ENCODE peak calls at places on chromosome 2, in four cellular contexts. J, Z, V and N are unnamed samples.

GRCh38 chr2:8152392-8153257 is 529.2 kb upstream of the ID2 start:
- DNase-seq in J (peak), Z (peak), V (no peak), N (peak)

GRCh38 chr2:228548230-228548629 is 366.7 kb upstream of the SPHKAP start:
- DNase-seq in J (no peak), Z (no peak), V (no peak), N (no peak)

GRCh38 chr2:206488623-206489022 is 45.3 kb downstream of the ADAM23 start:
- DNase-seq in J (no peak), Z (no peak), V (no peak), N (no peak)

GRCh38 chr2:186751790-186752189 is 57.9 kb downstream of the FAM171B start:
- DNase-seq in J (peak), Z (no peak), V (no peak), N (no peak)

GRCh38 chr2:14081526-14081925 is 551.0 kb upstream of the LRATD1 start:
- DNase-seq in J (no peak), Z (no peak), V (no peak), N (no peak)

GRCh38 chr2:235171511-235172130 is 219.8 kb downstream of the SH3BP4 start:
- DNase-seq in J (no peak), Z (no peak), V (peak), N (no peak)

GRCh38 chr2:24907106-24907505 is 12.9 kb downstream of the ADCY3 start:
- DNase-seq in J (no peak), Z (no peak), V (no peak), N (no peak)

GRCh38 chr2:68831688-68832087 is 39.5 kb downstream of the BMP10 start:
- DNase-seq in J (no peak), Z (no peak), V (no peak), N (no peak)

GRCh38 chr2:160214461-160215055 is 14.5 kb upstream of the ITGB6 start:
- DNase-seq in J (no peak), Z (no peak), V (no peak), N (no peak)

GRCh38 chr2:74267068-74267467 is 68.7 kb downstream of the MTHFD2 start:
- DNase-seq in J (no peak), Z (no peak), V (peak), N (peak)

GRCh38 chr2:198144621-198145020 is 340.2 kb downstream of the PLCL1 start:
- DNase-seq in J (no peak), Z (no peak), V (no peak), N (no peak)

GRCh38 chr2:113195923-113196501 is 22.2 kb downstream of the PSD4 start:
- DNase-seq in J (no peak), Z (no peak), V (no peak), N (no peak)

GRCh38 chr2:74249406-74250122 is 51.1 kb downstream of the MTHFD2 start:
- DNase-seq in J (no peak), Z (no peak), V (no peak), N (no peak)

GRCh38 chr2:234488913-234489451 is 7.9 kb downstream of the ARL4C start:
- DNase-seq in J (peak), Z (no peak), V (no peak), N (no peak)

GRCh38 chr2:3727397-3728045 is 24.1 kb downstream of the DCDC2C start:
- DNase-seq in J (no peak), Z (no peak), V (no peak), N (no peak)

GRCh38 chr2:43025709-43026290 is 200.6 kb downstream of the ZFP36L2 start:
- DNase-seq in J (no peak), Z (no peak), V (no peak), N (no peak)

GRCh38 chr2:54208364-54209240 is 47.4 kb downstream of the TSPYL6 start:
- DNase-seq in J (no peak), Z (no peak), V (no peak), N (no peak)

GRCh38 chr2:45919711-45920111 is 268.2 kb downstream of the PRKCE start:
- DNase-seq in J (no peak), Z (no peak), V (no peak), N (peak)

GRCh38 chr2:238108423-238109201 is 8.5 kb downstream of the ESPNL start:
- DNase-seq in J (peak), Z (no peak), V (peak), N (peak)

GRCh38 chr2:29113891-29114321 is 1.3 kb upstream of the CLIP4 start:
- DNase-seq in J (no peak), Z (no peak), V (peak), N (no peak)

GRCh38 chr2:199775297-199775696 is 75.7 kb downstream of the FTCDNL1 start:
- DNase-seq in J (no peak), Z (no peak), V (no peak), N (no peak)

GRCh38 chr2:28477645-28478044 is 18.2 kb upstream of the PLB1 start:
- DNase-seq in J (no peak), Z (no peak), V (no peak), N (no peak)

GRCh38 chr2:7424481-7424880 is 507.3 kb downstream of the RNF144A start:
- DNase-seq in J (no peak), Z (no peak), V (no peak), N (no peak)

GRCh38 chr2:185857676-185858075 is 119.1 kb downstream of the FSIP2 start:
- DNase-seq in J (no peak), Z (no peak), V (no peak), N (no peak)

GRCh38 chr2:191304939-191305875 is 60.0 kb downstream of the MYO1B start:
- DNase-seq in J (no peak), Z (no peak), V (no peak), N (no peak)

GRCh38 chr2:220273082-220273481 is 645.7 kb downstream of the SLC4A3 start:
- DNase-seq in J (no peak), Z (no peak), V (no peak), N (no peak)

GRCh38 chr2:238005528-238005927 is 38.7 kb downstream of the UBE2F start:
- DNase-seq in J (no peak), Z (no peak), V (no peak), N (no peak)

GRCh38 chr2:9373047-9373446 is 50.3 kb downstream of the ITGB1BP1 start:
- DNase-seq in J (no peak), Z (no peak), V (no peak), N (no peak)

GRCh38 chr2:68251187-68251854 is 1.0 kb downstream of the PPP3R1 start:
- DNase-seq in J (peak), Z (no peak), V (peak), N (peak)

GRCh38 chr2:1975060-1975459 is 230.7 kb upstream of the PXDN start:
- DNase-seq in J (no peak), Z (no peak), V (no peak), N (no peak)

GRCh38 chr2:225074919-225075681 is 32.8 kb upstream of the DOCK10 start:
- DNase-seq in J (no peak), Z (no peak), V (no peak), N (no peak)

GRCh38 chr2:7073901-7074300 is 156.7 kb downstream of the RNF144A start:
- DNase-seq in J (no peak), Z (no peak), V (no peak), N (no peak)

GRCh38 chr2:189350515-189351209 is 90.6 kb upstream of the WDR75 start:
- DNase-seq in J (no peak), Z (no peak), V (no peak), N (no peak)
- TF ChIP-seq POLR2AphosphoS5 in J (no peak), Z (no peak), V (no peak), N (no peak)

GRCh38 chr2:33614190-33614589 is 15.1 kb upstream of the FAM98A start:
- DNase-seq in J (no peak), Z (no peak), V (no peak), N (no peak)

GRCh38 chr2:33617401-33617800 is 18.3 kb upstream of the FAM98A start:
- DNase-seq in J (no peak), Z (no peak), V (no peak), N (no peak)

GRCh38 chr2:33619028-33619427 is 19.9 kb upstream of the FAM98A start:
- DNase-seq in J (no peak), Z (no peak), V (no peak), N (no peak)

GRCh38 chr2:33617989-33618388 is 18.9 kb upstream of the FAM98A start:
- DNase-seq in J (no peak), Z (no peak), V (peak), N (no peak)

GRCh38 chr2:33616873-33617272 is 17.8 kb upstream of the FAM98A start:
- DNase-seq in J (peak), Z (no peak), V (no peak), N (no peak)
- TF ChIP-seq SPI1 in J (no peak), Z (no peak), V (no peak), N (no peak)

GRCh38 chr2:32711219-32711618 is 83.4 kb downstream of the TTC27 start:
- DNase-seq in J (no peak), Z (no peak), V (no peak), N (no peak)
- TF ChIP-seq POLR2AphosphoS5 in J (no peak), Z (no peak), V (no peak), N (no peak)

GRCh38 chr2:210170442-210171303 is 536 bp downstream of the KANSL1L start:
- DNase-seq in J (peak), Z (peak), V (peak), N (peak)

GRCh38 chr2:210167227-210167626 is 4.0 kb downstream of the KANSL1L start:
- DNase-seq in J (no peak), Z (no peak), V (no peak), N (no peak)

GRCh38 chr2:210171309-210172218 is at the start of gene KANSL1L:
- DNase-seq in J (peak), Z (peak), V (peak), N (peak)

GRCh38 chr2:210172219-210172575 is 988 bp upstream of the KANSL1L start:
- DNase-seq in J (no peak), Z (no peak), V (no peak), N (no peak)

GRCh38 chr2:210169871-210170441 is 1.3 kb downstream of the KANSL1L start:
- DNase-seq in J (peak), Z (no peak), V (no peak), N (no peak)
- TF ChIP-seq SPI1 in J (no peak), Z (no peak), V (no peak), N (no peak)

GRCh38 chr2:240970104-240970503 is 28.3 kb upstream of the SNED1 start:
- DNase-seq in J (no peak), Z (no peak), V (no peak), N (no peak)

GRCh38 chr2:240967681-240968621 is 30.5 kb upstream of the SNED1 start:
- DNase-seq in J (no peak), Z (no peak), V (no peak), N (no peak)

GRCh38 chr2:240966906-240967680 is 31.3 kb upstream of the SNED1 start:
- DNase-seq in J (no peak), Z (no peak), V (no peak), N (no peak)

GRCh38 chr2:240970816-240971215 is 27.6 kb upstream of the SNED1 start:
- DNase-seq in J (no peak), Z (no peak), V (no peak), N (no peak)

DNA sequence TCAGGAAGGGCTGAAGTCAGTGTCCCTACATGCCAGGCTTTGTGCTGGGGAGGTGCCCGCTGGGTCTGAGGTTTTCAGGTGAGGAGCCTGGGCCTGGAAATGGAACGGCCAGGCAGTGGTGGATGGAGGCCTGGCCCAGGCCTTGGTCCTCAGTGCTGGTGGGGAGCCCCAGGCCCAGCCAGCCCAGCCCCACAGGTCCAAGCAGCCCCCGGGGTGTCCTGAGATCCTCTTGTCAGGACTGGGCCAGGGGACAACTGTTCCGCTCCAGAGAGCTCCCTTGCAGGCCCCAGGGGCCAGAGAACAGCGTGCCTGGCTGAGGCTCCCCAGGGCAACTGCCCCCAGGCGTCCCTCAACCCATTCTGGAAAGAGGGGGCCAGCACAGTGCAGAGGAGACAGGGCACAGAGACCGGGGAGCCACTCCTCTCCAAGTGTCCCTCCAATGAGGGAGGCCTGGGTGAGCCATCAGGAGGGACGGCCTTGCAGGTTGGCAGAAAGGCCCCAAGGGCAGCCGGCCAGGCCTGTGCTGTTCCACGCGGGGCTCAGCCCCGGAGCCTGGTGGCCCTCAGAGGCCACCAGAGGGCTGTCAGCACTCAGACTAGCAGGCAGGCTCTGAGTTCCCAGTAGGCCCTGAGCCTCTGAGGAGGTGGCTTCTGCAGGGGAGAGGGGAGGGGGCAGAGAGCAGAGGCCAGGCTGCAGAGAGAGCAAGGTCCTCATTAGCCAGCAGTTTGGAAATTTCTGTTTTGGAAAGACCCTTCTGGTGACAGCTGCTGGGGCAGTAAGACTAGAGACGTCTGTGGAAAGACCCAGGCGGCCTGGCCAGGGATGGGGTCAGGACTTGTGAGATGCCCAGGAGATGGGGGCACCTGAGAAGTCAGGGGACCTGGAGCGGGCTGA is 29.4 kb upstream of the SNED1 start:
- DNase-seq in J (no peak), Z (no peak), V (peak), N (no peak)
- TF ChIP-seq POLR2AphosphoS5 in J (no peak), Z (no peak), V (no peak), N (no peak)

DNA sequence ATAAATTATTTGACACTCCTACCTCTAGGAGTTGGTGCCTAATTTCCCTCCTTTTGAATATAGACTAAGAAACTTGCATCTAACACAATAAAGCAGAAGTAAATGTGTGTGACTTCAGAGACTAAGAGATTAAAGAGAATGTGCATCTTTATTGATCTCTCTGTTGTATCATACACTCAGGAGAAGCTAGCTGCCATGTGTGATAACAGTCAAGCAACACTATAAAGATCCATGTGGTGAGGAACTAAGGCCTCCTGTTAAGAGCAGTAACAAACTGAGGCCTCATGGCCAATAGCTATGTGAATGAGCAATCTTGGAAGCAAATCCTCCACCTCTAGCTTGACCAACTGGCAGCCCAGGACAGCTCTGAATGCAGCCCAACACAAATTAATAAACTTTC is 3.4 kb downstream of the FANCL start:
- DNase-seq in J (no peak), Z (no peak), V (peak), N (no peak)
- TF ChIP-seq SPI1 in J (no peak), Z (no peak), V (no peak), N (no peak)

GRCh38 chr2:119306196-119306590 is 60.4 kb downstream of the C2orf76 start:
- DNase-seq in J (no peak), Z (no peak), V (no peak), N (no peak)
- TF ChIP-seq POLR2AphosphoS5 in J (no peak), Z (no peak), V (no peak), N (no peak)

GRCh38 chr2:36451512-36451911 is 95.9 kb downstream of the CRIM1 start:
- DNase-seq in J (no peak), Z (no peak), V (peak), N (no peak)
- TF ChIP-seq SPI1 in J (no peak), Z (no peak), V (peak), N (no peak)